ENCODE peak calls at places on chromosomes 16 and 17, in nine cellular contexts. G is foreskin fibroblast; T is IMR-90; A is ascending aorta; J is HCEC 1CT; Q is stimulated activated CD4-positive, alpha-beta T cell treated with anti-CD3 and anti-CD28 coated beads, Interleukin-2, amount 100 ng/mL, for 48 hours; M is NCI-H1930; D is left ventricle myocardium superior; F is WTC11. P is an unnamed sample.

GRCh38 chr16:4882633-4883285 is 35.5 kb downstream of the UBN1 start:
- DNase-seq in G (peak; percentile 35), T (peak; percentile 80), A (no peak), J (peak; percentile 18), Q (no peak), M (no peak), D (no peak), F (no peak), P (no peak)

GRCh38 chr16:59632266-59632855 is 898.2 kb upstream of the GOT2 start:
- DNase-seq in G (peak; percentile 93), T (peak; percentile 68), A (no peak), J (peak; percentile 93), Q (no peak), M (no peak), D (no peak), F (no peak), P (no peak)

GRCh38 chr17:45338023-45338781 is 21.4 kb upstream of the MAP3K14 start:
- DNase-seq in G (no peak), T (no peak), A (no peak), J (no peak), Q (no peak), M (no peak), D (peak; percentile 55), F (no peak), P (no peak)

GRCh38 chr17:7932949-7933348 is 943 bp downstream of the CNTROB start:
- DNase-seq in G (peak; percentile 78), T (peak; percentile 61), A (no peak), J (peak; percentile 55), Q (no peak), M (no peak), D (no peak), F (peak; percentile 26), P (peak; percentile 32)

GRCh38 chr16:57479422-57480126 is 6.7 kb downstream of the DOK4 start:
- DNase-seq in G (peak; percentile 63), T (peak; percentile 54), A (no peak), J (peak; percentile 71), Q (no peak), M (no peak), D (peak; percentile 65), F (peak; percentile 75), P (peak; percentile 74)

GRCh38 chr17:62800580-62800979 is 7.5 kb downstream of the MARCHF10 start:
- DNase-seq in G (no peak), T (peak; percentile 63), A (no peak), J (no peak), Q (no peak), M (no peak), D (no peak), F (peak; percentile 22), P (no peak)

GRCh38 chr17:78421534-78422266 is 43.3 kb downstream of the PGS1 start:
- DNase-seq in G (peak; percentile 53), T (peak; percentile 65), A (no peak), J (peak; percentile 42), Q (peak; percentile 72), M (peak; percentile 50), D (peak; percentile 84), F (peak; percentile 91), P (peak; percentile 57)

GRCh38 chr17:67837965-67838364 is 12.7 kb downstream of the BPTF start:
- DNase-seq in G (no peak), T (no peak), A (no peak), J (no peak), Q (no peak), M (no peak), D (no peak), F (no peak), P (no peak)

GRCh38 chr16:89721644-89722391 is 481 bp downstream of the ZNF276 start:
- DNase-seq in G (peak; percentile 39), T (peak; percentile 34), A (no peak), J (peak; percentile 35), Q (peak; percentile 65), M (no peak), D (peak; percentile 80), F (no peak), P (no peak)

GRCh38 chr17:45984368-45984767 is 14.7 kb upstream of the STH start:
- DNase-seq in G (no peak), T (no peak), A (no peak), J (no peak), Q (no peak), M (no peak), D (no peak), F (no peak), P (no peak)

GRCh38 chr17:8482546-8482945 is 46.9 kb downstream of the NDEL1 start:
- DNase-seq in G (peak; percentile 47), T (peak; percentile 18), A (no peak), J (no peak), Q (no peak), M (no peak), D (no peak), F (no peak), P (no peak)

GRCh38 chr17:76480676-76481075 is 13.3 kb downstream of the AANAT start:
- DNase-seq in G (no peak), T (no peak), A (no peak), J (no peak), Q (no peak), M (no peak), D (no peak), F (no peak), P (peak; percentile 56)

GRCh38 chr17:50396261-50397110 is 837 bp downstream of the LRRC59 start:
- DNase-seq in G (peak; percentile 42), T (peak; percentile 56), A (no peak), J (peak; percentile 52), Q (peak; percentile 19), M (no peak), D (peak; percentile 34), F (no peak), P (peak; percentile 29)

P was measured in HAP-1.